ENCODE peak calls at places on chromosomes 13 and 19, in six cellular contexts. V is activated CD4-positive, alpha-beta T cell treated with anti-CD3 and anti-CD28 coated beads, Interleukin-2, amount 50 U/mL, for 24 hours; X is amygdala; Q is endothelial cell; W is ecto neural progenitor cell; F is uterus. P is an unnamed sample.
A peak's percentile ranks its signal among the peaks of the same experiment; 100 is the strongest.

GRCh38 chr19:17036640-17037039 is 10.0 kb upstream of the CPAMD8 start:
- DNase-seq in V (no peak), X (no peak), Q (no peak), W (no peak), F (no peak), P (no peak)

GRCh38 chr19:18266863-18267686 is 7.2 kb downstream of the IQCN start:
- DNase-seq in V (no peak), X (no peak), Q (no peak), W (no peak), F (no peak), P (no peak)

GRCh38 chr19:42498387-42498786 is 29.9 kb downstream of the CEACAM1 start:
- DNase-seq in V (no peak), X (no peak), Q (no peak), W (peak; percentile 3), F (no peak), P (no peak)

GRCh38 chr19:7492142-7493055 is 3.6 kb upstream of the PEX11G start:
- DNase-seq in V (no peak), X (no peak), Q (no peak), W (no peak), F (no peak), P (no peak)

GRCh38 chr19:34254552-34255432 is at the start of gene GARRE1:
- DNase-seq in V (peak; percentile 9), X (no peak), Q (peak; percentile 61), W (no peak), F (peak; percentile 37), P (no peak)

GRCh38 chr13:101755228-101755887 is 302.9 kb downstream of the ITGBL1 start:
- DNase-seq in V (no peak), X (no peak), Q (no peak), W (no peak), F (no peak), P (no peak)

GRCh38 chr13:93624371-93624777 is 397.8 kb downstream of the GPC6 start:
- DNase-seq in V (no peak), X (no peak), Q (no peak), W (no peak), F (no peak), P (no peak)

GRCh38 chr19:4519521-4520277 is 1.4 kb upstream of the PLIN4 start:
- DNase-seq in V (no peak), X (no peak), Q (no peak), W (no peak), F (peak; percentile 77), P (no peak)

GRCh38 chr13:73167046-73167820 is 108.4 kb downstream of the KLF5 start:
- DNase-seq in V (no peak), X (no peak), Q (no peak), W (no peak), F (no peak), P (no peak)

GRCh38 chr19:10876459-10877240 is 5.3 kb downstream of the CARM1 start:
- DNase-seq in V (no peak), X (peak; percentile 53), Q (no peak), W (no peak), F (no peak), P (no peak)

GRCh38 chr13:101455863-101456262 is 3.4 kb downstream of the ITGBL1 start:
- DNase-seq in V (no peak), X (no peak), Q (no peak), W (no peak), F (no peak), P (no peak)

GRCh38 chr19:16034180-16034579 is 42.1 kb upstream of the TPM4 start:
- DNase-seq in V (no peak), X (no peak), Q (no peak), W (no peak), F (no peak), P (no peak)

GRCh38 chr19:33231511-33231910 is 5.9 kb upstream of the SLC7A10 start:
- DNase-seq in V (no peak), X (no peak), Q (no peak), W (no peak), F (no peak), P (no peak)

GRCh38 chr13:30708541-30708940 is 26.8 kb upstream of the ALOX5AP start:
- DNase-seq in V (no peak), X (no peak), Q (no peak), W (no peak), F (no peak), P (no peak)

GRCh38 chr13:99528547-99528946 is 27.3 kb downstream of the TM9SF2 start:
- DNase-seq in V (no peak), X (no peak), Q (no peak), W (no peak), F (no peak), P (no peak)

GRCh38 chr13:36870050-36870692 is 49.9 kb downstream of the SMAD9 start:
- DNase-seq in V (no peak), X (no peak), Q (no peak), W (no peak), F (no peak), P (no peak)

GRCh38 chr13:110254751-110255553 is 52.0 kb downstream of the COL4A1 start:
- DNase-seq in V (no peak), X (no peak), Q (no peak), W (no peak), F (no peak), P (no peak)

GRCh38 chr13:82800391-82800790 is 1081.9 kb downstream of the SLITRK1 start:
- DNase-seq in V (no peak), X (no peak), Q (no peak), W (no peak), F (no peak), P (no peak)

GRCh38 chr13:112603641-112604220 is 15.8 kb upstream of the TUBGCP3 start:
- DNase-seq in V (no peak), X (no peak), Q (no peak), W (no peak), F (no peak), P (no peak)

GRCh38 chr13:96573563-96573962 is 420.7 kb downstream of the OXGR1 start:
- DNase-seq in V (no peak), X (no peak), Q (no peak), W (no peak), F (no peak), P (no peak)

GRCh38 chr19:18291590-18292459 is 10.4 kb upstream of the JUND start:
- DNase-seq in V (no peak), X (peak; percentile 80), Q (peak; percentile 64), W (peak; percentile 84), F (peak; percentile 94), P (no peak)

GRCh38 chr19:44752123-44752815 is 3.8 kb downstream of the BCL3 start:
- DNase-seq in V (no peak), X (no peak), Q (no peak), W (no peak), F (no peak), P (no peak)

GRCh38 chr19:46967578-46968018 is 52.0 kb upstream of the NPAS1 start:
- DNase-seq in V (no peak), X (no peak), Q (no peak), W (no peak), F (peak; percentile 39), P (no peak)

GRCh38 chr13:110187501-110188161 is 119.3 kb downstream of the COL4A1 start:
- DNase-seq in V (no peak), X (no peak), Q (no peak), W (no peak), F (no peak), P (no peak)

GRCh38 chr13:48156466-48156865 is 61.6 kb upstream of the MED4 start:
- DNase-seq in V (peak; percentile 13), X (no peak), Q (no peak), W (no peak), F (no peak), P (no peak)

GRCh38 chr19:13396256-13397080 is 109.8 kb downstream of the CACNA1A start:
- DNase-seq in V (no peak), X (peak; percentile 21), Q (peak; percentile 64), W (peak; percentile 78), F (peak; percentile 14), P (peak; percentile 17)

GRCh38 chr13:45711952-45712351 is 9.8 kb downstream of the CBY2 start:
- DNase-seq in V (no peak), X (no peak), Q (no peak), W (no peak), F (no peak), P (no peak)

GRCh38 chr13:67229438-67230242 is 496 bp downstream of the PCDH9 start:
- DNase-seq in V (no peak), X (no peak), Q (peak; percentile 6), W (peak; percentile 50), F (no peak), P (no peak)

GRCh38 chr13:45851171-45851889 is at the start of gene SIAH3:
- DNase-seq in V (peak; percentile 1), X (peak; percentile 40), Q (no peak), W (no peak), F (no peak), P (no peak)

GRCh38 chr13:103625194-103625593 is 559.0 kb upstream of the SLC10A2 start:
- DNase-seq in V (no peak), X (no peak), Q (no peak), W (no peak), F (no peak), P (no peak)

GRCh38 chr19:18157465-18158063 is 4.6 kb downstream of the PIK3R2 start:
- DNase-seq in V (no peak), X (peak; percentile 79), Q (no peak), W (peak; percentile 71), F (no peak), P (no peak)

GRCh38 chr13:25678398-25678797 is 306.6 kb downstream of the ATP8A2 start:
- DNase-seq in V (no peak), X (no peak), Q (no peak), W (no peak), F (no peak), P (no peak)

GRCh38 chr19:46776927-46777911 is 11.2 kb downstream of the SLC1A5 start:
- DNase-seq in V (no peak), X (no peak), Q (no peak), W (no peak), F (no peak), P (no peak)

GRCh38 chr19:58563823-58564222 is 5.4 kb upstream of the UBE2M start:
- DNase-seq in V (no peak), X (no peak), Q (no peak), W (no peak), F (no peak), P (no peak)

GRCh38 chr13:113116206-113116800 is 6.3 kb upstream of the F10 start:
- DNase-seq in V (no peak), X (no peak), Q (no peak), W (no peak), F (peak; percentile 4), P (no peak)

GRCh38 chr19:41701401-41702075 is 6.9 kb upstream of the CEACAM5 start:
- DNase-seq in V (no peak), X (no peak), Q (peak; percentile 53), W (peak; percentile 57), F (no peak), P (no peak)